ENCODE peak calls at places on chromosomes 5 and 9, in five cellular contexts. H, N, F, C and Q are unnamed samples.

GRCh38 chr9:13847270-13847669 is 466.7 kb downstream of the NFIB start:
- DNase-seq in C (peak), H (no peak), F (no peak), N (no peak), Q (no peak)

GRCh38 chr5:74390306-74390637 is 250.3 kb downstream of the ENC1 start:
- DNase-seq in F (no peak), H (no peak), N (no peak), C (no peak), Q (no peak)

GRCh38 chr5:167723254-167723871 is 568.1 kb upstream of the WWC1 start:
- DNase-seq in H (peak), F (peak), C (peak), N (peak), Q (peak)

GRCh38 chr9:93143830-93144530 is 9.9 kb upstream of the NINJ1 start:
- DNase-seq in F (no peak), N (no peak), H (peak), C (no peak), Q (no peak)

GRCh38 chr5:9467199-9468069 is 78.4 kb downstream of the SEMA5A start:
- DNase-seq in H (no peak), F (no peak), C (peak), N (no peak), Q (peak)

GRCh38 chr9:3777137-3777536 is 251.3 kb upstream of the RFX3 start:
- DNase-seq in H (no peak), N (no peak), C (no peak), F (no peak), Q (peak)

GRCh38 chr5:102583663-102584062 is 84.9 kb upstream of the SLCO6A1 start:
- DNase-seq in F (peak), N (no peak), H (no peak), C (peak), Q (peak)

GRCh38 chr9:99176527-99177013 is 45.2 kb downstream of the ALG2 start:
- DNase-seq in C (no peak), F (no peak), N (no peak), H (no peak), Q (peak)

GRCh38 chr5:160183075-160183474 is 46.2 kb upstream of the FABP6 start:
- DNase-seq in C (no peak), F (no peak), N (no peak), H (no peak), Q (no peak)

GRCh38 chr5:175854231-175855040 is 16.9 kb upstream of the CPLX2 start:
- DNase-seq in F (no peak), H (no peak), N (no peak), C (no peak), Q (no peak)

GRCh38 chr5:14552017-14552416 is 29.6 kb upstream of the OTULINL start:
- DNase-seq in N (no peak), F (no peak), C (no peak), H (no peak), Q (no peak)

GRCh38 chr9:8364021-8364782 is 564.6 kb upstream of the DMAC1 start:
- DNase-seq in C (no peak), N (no peak), F (no peak), H (no peak), Q (no peak)

GRCh38 chr9:28999806-29000205 is 1426.5 kb upstream of the C9orf72 start:
- DNase-seq in F (no peak), H (no peak), C (peak), N (no peak), Q (no peak)